ENCODE peak calls at places on chromosomes 16 and 17, in seven cellular contexts. Z is fibroblast of lung, Q is hepatocyte, F is HCT116, L is Peyer's patch, W is right atrium auricular region, K is cardiac muscle cell. Y is an unnamed sample.

GRCh38 chr16:50531359-50531758 is 16.8 kb upstream of the NKD1 start:
- DNase-seq in Z (no peak), Q (no peak), F (no peak), L (no peak), W (peak; percentile 44), K (no peak), Y (no peak)

GRCh38 chr16:68265078-68265925 is 976 bp downstream of the SLC7A6 start:
- DNase-seq in Z (peak; percentile 46), Q (peak; percentile 73), F (peak; percentile 68), L (peak; percentile 78), W (peak; percentile 86), K (peak; percentile 46), Y (peak; percentile 66)

GRCh38 chr17:35074711-35075707 is 11.5 kb upstream of the RFFL start:
- DNase-seq in Z (no peak), Q (no peak), F (no peak), L (no peak), W (no peak), K (no peak), Y (no peak)

GRCh38 chr16:81864646-81865382 is 85.7 kb downstream of the PLCG2 start:
- DNase-seq in Z (no peak), Q (no peak), F (no peak), L (no peak), W (no peak), K (no peak), Y (no peak)

GRCh38 chr16:67736858-67737257 is 17.7 kb upstream of the GFOD2 start:
- DNase-seq in Z (no peak), Q (peak; percentile 32), F (no peak), L (no peak), W (no peak), K (no peak), Y (no peak)

GRCh38 chr16:23852794-23853562 is 17.2 kb downstream of the PRKCB start:
- DNase-seq in Z (no peak), Q (no peak), F (no peak), L (no peak), W (no peak), K (no peak), Y (no peak)

GRCh38 chr17:51455211-51455610 is 194.9 kb downstream of the UTP18 start:
- DNase-seq in Z (no peak), Q (no peak), F (no peak), L (no peak), W (no peak), K (no peak), Y (no peak)

GRCh38 chr17:40821536-40821935 is 878 bp downstream of the KRT10 start:
- DNase-seq in Z (no peak), Q (no peak), F (no peak), L (no peak), W (no peak), K (no peak), Y (no peak)

GRCh38 chr17:58586009-58586408 is 71.6 kb upstream of the MTMR4 start:
- DNase-seq in Z (no peak), Q (no peak), F (no peak), L (no peak), W (no peak), K (no peak), Y (no peak)

GRCh38 chr17:40536731-40537171 is 28.5 kb downstream of the CCR7 start:
- DNase-seq in Z (peak; percentile 53), Q (no peak), F (no peak), L (no peak), W (no peak), K (no peak), Y (no peak)

GRCh38 chr17:7922499-7923289 is 6.6 kb upstream of the RNF227 start:
- DNase-seq in Z (peak; percentile 85), Q (peak; percentile 91), F (no peak), L (peak; percentile 95), W (peak; percentile 89), K (peak; percentile 84), Y (no peak)

GRCh38 chr16:82042841-82043240 is 7.8 kb downstream of the HSD17B2 start:
- DNase-seq in Z (no peak), Q (no peak), F (no peak), L (no peak), W (no peak), K (no peak), Y (no peak)

GRCh38 chr17:27494192-27495091 is 38.2 kb downstream of the KSR1 start:
- DNase-seq in Z (peak; percentile 74), Q (peak; percentile 87), F (peak; percentile 51), L (peak; percentile 94), W (peak; percentile 92), K (peak; percentile 51), Y (peak; percentile 61)
- H3K4me3 ChIP-seq in Z (no peak overlapping the region), Q (no peak overlapping the region), F (peak overlapping the region; percentile 36), L (peak overlapping the region; percentile 47), W (peak overlapping the region; percentile 18), K (no peak overlapping the region), Y (no peak overlapping the region)

GRCh38 chr17:28547096-28547622 is 5.3 kb downstream of the UNC119 start:
- DNase-seq in Z (no peak), Q (no peak), F (no peak), L (no peak), W (no peak), K (no peak), Y (no peak)

GRCh38 chr17:28549274-28550132 is 2.9 kb downstream of the UNC119 start:
- DNase-seq in Z (no peak), Q (no peak), F (no peak), L (peak; percentile 57), W (no peak), K (no peak), Y (no peak)

GRCh38 chr17:28548417-28549130 is 3.9 kb downstream of the UNC119 start:
- DNase-seq in Z (no peak), Q (no peak), F (no peak), L (no peak), W (no peak), K (no peak), Y (no peak)

GRCh38 chr17:28545787-28546415 is 6.5 kb downstream of the UNC119 start:
- DNase-seq in Z (no peak), Q (no peak), F (no peak), L (no peak), W (no peak), K (no peak), Y (no peak)

DNA sequence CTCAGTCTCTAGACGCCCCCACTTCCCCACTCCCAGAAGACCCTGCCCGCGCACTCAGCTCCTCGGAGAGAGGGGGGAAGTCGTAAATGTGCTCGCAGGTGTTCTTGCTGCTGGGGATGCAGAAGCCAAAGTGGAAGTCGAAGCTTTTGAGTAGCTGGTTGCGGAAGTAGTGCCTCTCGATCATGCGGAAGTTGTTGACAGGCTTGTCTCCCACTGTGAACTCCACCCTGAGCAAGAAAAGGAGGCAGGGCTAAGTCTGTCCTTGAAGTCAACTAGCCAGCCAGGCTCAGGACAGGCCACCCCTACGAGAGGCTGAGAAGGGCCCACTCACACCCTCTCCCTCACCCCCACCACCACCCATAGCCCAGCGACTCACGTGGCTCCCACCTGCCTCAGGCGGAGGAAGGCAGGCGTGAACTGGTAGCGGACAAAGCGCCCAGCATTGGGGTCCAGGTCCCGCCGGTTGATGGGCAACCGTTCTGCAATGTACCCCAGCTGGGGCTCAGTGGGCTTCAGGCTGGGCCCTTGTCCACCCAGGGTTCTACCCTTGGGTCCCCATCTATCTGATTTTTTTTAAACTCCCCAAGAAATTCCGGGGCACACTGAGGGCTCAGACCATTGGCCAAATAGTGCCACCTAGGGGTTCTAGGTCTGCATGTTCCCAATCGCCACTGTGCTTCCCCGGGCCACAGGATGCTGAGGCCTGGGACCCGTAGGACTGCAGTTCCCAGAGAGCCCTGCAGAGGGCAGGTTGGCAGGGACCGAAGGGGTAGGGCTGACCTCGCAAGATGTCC is 4.6 kb downstream of the UNC119 start:
- DNase-seq in Z (peak; percentile 69), Q (peak; percentile 65), F (peak; percentile 68), L (peak; percentile 89), W (peak; percentile 73), K (peak; percentile 73), Y (peak; percentile 89)
- H3K4me1 ChIP-seq in Z (peaks cover 2% of the 10 kb centered on the region), Q (peaks cover 14% of the 10 kb centered on the region), F (peaks cover 2% of the 10 kb centered on the region), L (peaks cover 18% of the 10 kb centered on the region), W (no peaks in the 10 kb centered on the region), K (peaks cover 2% of the 10 kb centered on the region), Y (peaks cover 2% of the 10 kb centered on the region)

DNA sequence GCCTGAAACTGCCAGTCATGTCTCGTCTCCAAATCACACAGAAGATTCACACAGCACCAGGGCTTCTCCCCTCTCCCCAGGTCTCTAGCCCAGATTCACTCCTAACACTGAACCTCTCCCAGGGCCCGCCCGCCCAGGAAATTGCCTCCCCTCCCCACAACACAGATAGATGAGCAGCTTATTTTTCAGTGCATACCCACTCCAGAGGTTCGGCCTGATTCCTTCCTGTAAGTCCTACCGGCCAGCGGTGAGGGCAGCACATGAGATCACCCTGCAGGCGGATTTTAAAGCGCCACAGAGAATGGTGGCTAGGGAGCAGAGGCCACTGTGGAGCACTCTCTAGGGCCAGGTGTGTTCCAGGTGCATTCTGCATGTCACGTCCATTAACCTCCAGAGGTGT is 301.8 kb downstream of the IRF8 start:
- DNase-seq in Z (no peak), Q (no peak), F (no peak), L (no peak), W (no peak), K (no peak), Y (no peak)
- H3K4me3 ChIP-seq in Z (no peak overlapping the region), Q (no peak overlapping the region), F (no peak overlapping the region), L (no peak overlapping the region), W (no peak overlapping the region), K (no peak overlapping the region), Y (no peak overlapping the region)

DNA sequence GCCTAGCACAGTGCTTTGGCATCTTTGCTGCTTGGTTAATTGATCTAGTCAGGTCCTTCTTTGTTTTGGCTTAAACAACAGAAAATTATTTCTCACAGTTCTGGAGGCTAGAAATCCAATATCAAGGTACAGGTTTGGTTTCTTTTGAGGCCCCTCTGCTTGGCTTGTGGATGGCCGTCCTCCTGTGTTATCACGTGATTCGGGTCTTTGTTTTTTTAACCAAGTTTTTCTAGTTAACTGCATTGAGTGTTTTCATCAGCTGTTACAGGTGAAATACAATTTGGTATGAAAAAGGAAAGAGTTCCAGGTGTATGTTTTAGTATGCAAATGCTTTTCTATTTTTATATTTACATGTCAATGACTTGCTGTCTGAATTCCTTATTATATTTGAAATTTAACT is 2.8 kb downstream of the NLK start:
- DNase-seq in Z (no peak), Q (no peak), F (no peak), L (no peak), W (no peak), K (no peak), Y (no peak)
- H3K4me1 ChIP-seq in Z (peaks cover 2% of the 10 kb centered on the region), Q (peaks cover 23% of the 10 kb centered on the region), F (peaks cover 4% of the 10 kb centered on the region), L (peaks cover 8% of the 10 kb centered on the region), W (no peaks in the 10 kb centered on the region), K (peaks cover 46% of the 10 kb centered on the region), Y (peaks cover 44% of the 10 kb centered on the region)

GRCh38 chr17:81367171-81367570 is 28.1 kb upstream of the BAHCC1 start:
- DNase-seq in Z (no peak), Q (no peak), F (no peak), L (no peak), W (no peak), K (no peak), Y (no peak)

GRCh38 chr17:81364278-81365147 is 30.7 kb upstream of the BAHCC1 start:
- DNase-seq in Z (no peak), Q (no peak), F (no peak), L (no peak), W (no peak), K (no peak), Y (no peak)

GRCh38 chr17:81366648-81367047 is 28.6 kb upstream of the BAHCC1 start:
- DNase-seq in Z (no peak), Q (no peak), F (no peak), L (no peak), W (no peak), K (no peak), Y (no peak)

GRCh38 chr17:81365148-81365600 is 30.1 kb upstream of the BAHCC1 start:
- DNase-seq in Z (peak; percentile 76), Q (peak; percentile 78), F (peak; percentile 72), L (peak; percentile 86), W (peak; percentile 79), K (peak; percentile 81), Y (no peak)

GRCh38 chr17:81365601-81366585 is 29.4 kb upstream of the BAHCC1 start:
- DNase-seq in Z (peak; percentile 73), Q (peak; percentile 66), F (peak; percentile 89), L (peak; percentile 84), W (no peak), K (no peak), Y (no peak)
- H3K4me3 ChIP-seq in Z (no peak overlapping the region), Q (no peak overlapping the region), F (peak overlapping the region; percentile 61), L (peak overlapping the region; percentile 42), W (peak overlapping the region; percentile 27), K (no peak overlapping the region), Y (no peak overlapping the region)

Y was measured in HAP-1.